ENCODE peak calls at places on chromosomes 3 and 15, in four cellular contexts. A is HCT116, F is mammary epithelial cell, I is neural progenitor cell. D is an unnamed sample. For H3K27me3, the result is how much of the 10 kb centered on the place peaks cover.

GRCh38 chr3:165193392-165194268 is 2.6 kb downstream of the SLITRK3 start:
- DNase-seq in F (no peak), I (peak), A (no peak), D (no peak)

GRCh38 chr3:52615178-52615577 is 70.5 kb downstream of the PBRM1 start:
- DNase-seq in F (no peak), A (no peak), I (no peak), D (no peak)

GRCh38 chr3:62027796-62028195 is 345.6 kb downstream of the FEZF2 start:
- DNase-seq in F (no peak), A (no peak), I (no peak), D (peak)

GRCh38 chr3:10515884-10516495 is 10.6 kb upstream of the ATP2B2 start:
- DNase-seq in A (no peak), I (peak), F (no peak), D (no peak)

GRCh38 chr15:58241872-58242271 is 103.7 kb downstream of the AQP9 start:
- DNase-seq in A (no peak), I (no peak), F (no peak), D (no peak)

GRCh38 chr15:78977091-78977571 is 32.3 kb upstream of the CTSH start:
- DNase-seq in A (no peak), I (no peak), F (no peak), D (no peak)

GRCh38 chr3:102225407-102226132 is 209.2 kb upstream of the ZPLD1 start:
- DNase-seq in I (peak), A (peak), F (peak), D (peak)

GRCh38 chr15:93982226-93982641 is 249.1 kb upstream of the MCTP2 start:
- DNase-seq in F (no peak), A (no peak), I (no peak), D (peak)

GRCh38 chr3:188185717-188186236 is 31.8 kb downstream of the LPP start:
- DNase-seq in I (peak), A (no peak), F (peak), D (no peak)

GRCh38 chr3:125051715-125052581 is 3.8 kb downstream of the HEG1 start:
- DNase-seq in F (peak), I (peak), A (no peak), D (peak)

GRCh38 chr3:143333367-143333766 is 213.8 kb downstream of the CHST2 start:
- DNase-seq in F (no peak), A (no peak), I (no peak), D (no peak)

GRCh38 chr3:16484216-16484615 is 29.3 kb downstream of the RFTN1 start:
- DNase-seq in F (no peak), A (no peak), I (no peak), D (peak)

GRCh38 chr15:60070838-60071493 is 66.9 kb downstream of the FOXB1 start:
- DNase-seq in I (no peak), F (peak), A (no peak), D (no peak)

GRCh38 chr15:66071621-66072295 is 181.8 kb downstream of the MEGF11 start:
- DNase-seq in I (no peak), F (no peak), A (no peak), D (no peak)

GRCh38 chr3:64131755-64132154 is 93.5 kb downstream of the PRICKLE2 start:
- DNase-seq in I (no peak), F (no peak), A (no peak), D (no peak)

GRCh38 chr3:155554777-155555445 is 190.0 kb downstream of the PLCH1 start:
- DNase-seq in I (no peak), A (no peak), F (peak), D (no peak)

GRCh38 chr3:76107935-76108570 is 322.7 kb upstream of the ZNF717 start:
- DNase-seq in I (peak), A (peak), F (peak), D (peak)

GRCh38 chr15:94081829-94082228 is 149.5 kb upstream of the MCTP2 start:
- DNase-seq in I (no peak), A (no peak), F (no peak), D (no peak)

GRCh38 chr15:81225161-81225671 is 28.5 kb downstream of the IL16 start:
- DNase-seq in F (no peak), I (no peak), A (no peak), D (no peak)

GRCh38 chr3:184907941-184908649 is 96.1 kb downstream of the VPS8 start:
- DNase-seq in F (no peak), A (no peak), I (peak), D (peak)

GRCh38 chr15:47846911-47847310 is 129.6 kb downstream of the SEMA6D start:
- DNase-seq in A (no peak), F (no peak), I (no peak), D (no peak)

GRCh38 chr3:133273346-133273745 is 126.5 kb upstream of the BFSP2 start:
- DNase-seq in A (no peak), I (no peak), F (no peak), D (no peak)

GRCh38 chr3:133264920-133265319 is 134.9 kb upstream of the BFSP2 start:
- DNase-seq in I (no peak), A (no peak), F (no peak), D (no peak)

GRCh38 chr3:133271491-133271890 is 128.4 kb upstream of the BFSP2 start:
- DNase-seq in A (no peak), F (no peak), I (peak), D (no peak)

GRCh38 chr3:133268772-133269171 is 131.1 kb upstream of the BFSP2 start:
- DNase-seq in A (no peak), F (no peak), I (no peak), D (no peak)

DNA sequence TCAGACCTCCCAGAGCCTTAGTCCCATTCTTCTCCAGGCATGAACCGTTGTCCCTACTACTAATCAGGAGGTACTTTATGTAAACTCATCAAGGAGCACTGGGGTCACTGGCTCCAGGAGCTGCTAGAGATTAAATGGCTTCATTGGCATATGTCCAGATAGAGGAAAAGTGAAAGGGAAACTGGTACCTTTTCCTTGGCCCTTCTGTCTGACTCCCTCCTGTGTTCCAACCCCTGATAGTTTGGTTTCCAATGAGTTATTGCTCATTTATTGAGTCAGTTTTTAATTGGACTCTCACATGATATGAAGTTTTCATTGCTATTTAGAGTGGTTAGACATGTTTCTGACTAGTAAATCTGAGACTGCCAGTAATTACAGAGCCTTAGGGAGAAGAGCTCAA is 130.5 kb upstream of the BFSP2 start:
- DNase-seq in A (no peak), I (no peak), F (no peak), D (no peak)
- H3K27ac ChIP-seq in A (no peak), I (no peak), F (no peak), D (no peak)

GRCh38 chr15:91228890-91229289 is 128.8 kb downstream of the SV2B start:
- DNase-seq in F (no peak), I (no peak), A (no peak), D (no peak)
- H3K27me3 ChIP-seq in F (under half), I (under half), A (half or more), D (under half)

GRCh38 chr15:67836134-67836455 is 3.8 kb downstream of the RNU6-1 start:
- DNase-seq in A (no peak), F (no peak), I (peak), D (peak)

GRCh38 chr15:67834249-67834592 is 5.6 kb downstream of the RNU6-1 start:
- DNase-seq in I (no peak), A (no peak), F (no peak), D (no peak)

GRCh38 chr15:67835349-67836133 is 4.3 kb downstream of the RNU6-1 start:
- DNase-seq in A (no peak), I (peak), F (no peak), D (no peak)

GRCh38 chr15:67833504-67834248 is 6.2 kb downstream of the RNU6-1 start:
- DNase-seq in A (no peak), F (no peak), I (peak), D (no peak)

DNA sequence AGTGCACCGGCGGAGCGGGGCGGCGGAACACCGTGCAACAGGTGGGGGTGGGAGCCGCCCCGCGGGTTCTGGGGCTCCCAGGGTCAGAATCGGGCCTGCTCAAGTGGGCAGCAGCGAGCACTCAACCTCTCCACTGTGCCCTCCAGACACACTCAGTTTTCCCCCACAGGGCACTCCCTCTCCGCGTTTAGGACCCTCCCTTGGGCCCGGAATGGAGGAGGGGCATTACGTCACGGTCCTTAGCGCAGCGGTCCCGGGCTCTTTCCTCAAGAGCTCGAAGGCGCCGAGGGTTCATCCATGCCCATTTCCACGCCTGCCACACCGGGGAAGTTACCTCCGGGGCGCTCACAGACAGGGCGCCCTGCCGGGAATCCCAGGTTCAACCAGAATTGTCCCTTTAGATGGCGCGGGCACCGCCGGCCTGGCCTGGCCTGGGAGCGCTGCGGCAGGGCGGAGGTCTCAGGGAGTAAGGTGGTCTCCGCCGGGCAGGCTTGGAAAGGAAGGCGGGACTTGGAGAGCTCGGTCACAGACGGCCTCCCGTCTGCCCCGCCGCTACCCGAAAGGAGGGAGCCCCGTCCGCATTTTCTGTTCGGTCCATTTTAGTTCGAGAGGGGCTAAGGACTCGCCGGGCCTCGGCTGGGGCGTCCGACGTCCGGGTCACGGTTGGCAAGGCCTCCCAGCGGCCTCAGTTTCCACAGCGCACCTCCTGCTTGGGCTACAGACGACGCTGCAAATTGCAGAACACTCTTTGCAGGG is 5.1 kb downstream of the RNU6-1 start:
- DNase-seq in A (no peak), F (no peak), I (peak), D (no peak)
- H3K4me3 ChIP-seq in A (no peak), F (peak), I (peak), D (no peak)

GRCh38 chr15:51621155-51621554 is 1.4 kb downstream of the DMXL2 start:
- DNase-seq in I (no peak), F (no peak), A (no peak), D (no peak)
- H3K27ac ChIP-seq in I (no peak), F (no peak), A (no peak), D (no peak)